ENCODE peak calls at places on chromosomes 5 and 9, in ten cellular contexts. L is mesenchymal stem cell, Z is DND-41, V is left ventricle myocardium inferior, P is right atrium auricular region, W is upper lobe of right lung, D is GM12878, S is heart left ventricle, R is psoas muscle, C is left lung. N is an unnamed sample. For H3K4me1, the result is how much of the 10 kb centered on the place peaks cover.

GRCh38 chr9:16442622-16443021 is 427.8 kb downstream of the BNC2 start:
- DNase-seq in W (no peak), D (no peak), Z (no peak), C (no peak), P (no peak), L (peak), R (peak), V (no peak), S (no peak), N (no peak)

GRCh38 chr5:44952376-44952775 is 143.6 kb downstream of the MRPS30 start:
- DNase-seq in R (no peak), P (no peak), D (peak), S (no peak), C (no peak), L (peak), W (no peak), Z (no peak), V (no peak), N (no peak)

GRCh38 chr5:179338123-179338676 is 7.1 kb downstream of the ADAMTS2 start:
- DNase-seq in W (no peak), L (no peak), R (no peak), P (no peak), D (no peak), Z (no peak), S (no peak), V (no peak), C (peak), N (no peak)

GRCh38 chr5:158162479-158162878 is 303.5 kb upstream of the CLINT1 start:
- DNase-seq in R (no peak), W (no peak), S (no peak), V (no peak), C (no peak), P (no peak), D (no peak), L (no peak), Z (no peak), N (no peak)

GRCh38 chr9:112380771-112381181 is 868 bp downstream of the HSDL2 start:
- DNase-seq in V (no peak), S (no peak), C (no peak), R (no peak), P (no peak), W (no peak), L (peak), D (peak), Z (peak), N (no peak)

GRCh38 chr5:77972545-77973252 is 196.6 kb upstream of the TBCA start:
- DNase-seq in W (no peak), S (no peak), P (no peak), Z (no peak), R (no peak), L (no peak), V (no peak), D (no peak), C (peak), N (no peak)

GRCh38 chr5:16937503-16938161 is 1.5 kb upstream of the MYO10 start:
- DNase-seq in S (no peak), C (no peak), W (no peak), D (no peak), R (no peak), L (no peak), Z (no peak), P (no peak), V (no peak), N (no peak)

GRCh38 chr9:71796368-71796767 is 28.1 kb upstream of the CEMIP2 start:
- DNase-seq in S (no peak), C (no peak), L (no peak), P (no peak), R (no peak), V (no peak), Z (no peak), W (no peak), D (peak), N (peak)

GRCh38 chr5:162193012-162193411 is 125.4 kb downstream of the GABRG2 start:
- DNase-seq in S (no peak), P (no peak), Z (no peak), D (no peak), W (no peak), C (no peak), L (no peak), R (no peak), V (no peak), N (no peak)

GRCh38 chr5:167696558-167697314 is 594.7 kb upstream of the WWC1 start:
- DNase-seq in R (no peak), W (no peak), V (no peak), S (no peak), D (no peak), Z (no peak), C (no peak), L (no peak), P (no peak), N (no peak)

GRCh38 chr5:36305571-36306326 is 4.0 kb upstream of the RANBP3L start:
- DNase-seq in L (peak), W (peak), C (no peak), D (no peak), V (peak), S (peak), P (no peak), Z (peak), R (peak), N (no peak)

GRCh38 chr5:151570512-151571269 is 20.4 kb downstream of the FAT2 start:
- DNase-seq in S (no peak), W (no peak), C (no peak), Z (no peak), R (no peak), D (no peak), L (no peak), V (no peak), P (no peak), N (no peak)

GRCh38 chr9:108271646-108272349 is 584.0 kb downstream of the ACTL7B start:
- DNase-seq in L (peak), V (no peak), P (no peak), S (no peak), W (no peak), D (no peak), C (no peak), Z (no peak), R (no peak), N (no peak)

DNA sequence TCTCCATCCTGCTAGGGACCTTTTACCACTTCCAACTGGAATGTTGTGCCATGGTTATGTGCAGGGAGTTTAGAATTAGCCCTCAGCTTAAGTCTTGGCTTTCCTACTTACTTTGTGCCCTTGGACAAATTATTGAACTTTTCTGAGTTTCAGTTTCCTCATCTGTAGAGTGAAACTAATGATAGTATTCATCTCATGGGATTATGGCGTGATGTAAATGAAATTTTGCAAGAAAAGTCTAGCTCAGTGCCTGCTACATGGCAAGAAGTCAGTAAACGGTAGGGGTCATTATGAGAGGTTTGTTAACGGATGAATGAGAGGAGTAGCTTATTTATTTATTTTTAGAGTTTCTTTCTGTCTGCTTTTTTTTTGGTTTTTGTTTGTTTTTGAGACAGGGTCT is 1.8 kb downstream of the MVB12B start:
- DNase-seq in S (no peak), V (no peak), W (no peak), L (no peak), C (no peak), R (no peak), P (no peak), D (no peak), Z (no peak), N (no peak)
- H3K4me1 ChIP-seq in S (under half), V (half or more), W (under half), L (under half), C (under half), R (half or more), P (under half), D (under half), Z (under half), N (under half)

GRCh38 chr9:7003876-7004275 is 246.1 kb downstream of the KDM4C start:
- DNase-seq in D (no peak), W (no peak), Z (no peak), R (no peak), L (no peak), V (no peak), C (no peak), S (no peak), P (no peak), N (no peak)

GRCh38 chr9:6997330-6997729 is 239.6 kb downstream of the KDM4C start:
- DNase-seq in P (no peak), Z (no peak), R (no peak), C (no peak), S (no peak), W (no peak), L (no peak), D (no peak), V (no peak), N (no peak)

GRCh38 chr9:6996061-6996854 is 238.5 kb downstream of the KDM4C start:
- DNase-seq in Z (no peak), D (no peak), C (no peak), V (no peak), L (peak), R (no peak), S (no peak), W (no peak), P (no peak), N (no peak)

GRCh38 chr9:7001571-7001970 is 243.8 kb downstream of the KDM4C start:
- DNase-seq in D (no peak), C (no peak), P (no peak), S (no peak), W (no peak), L (no peak), R (no peak), V (no peak), Z (no peak), N (no peak)

GRCh38 chr9:6999788-7000187 is 242.0 kb downstream of the KDM4C start:
- DNase-seq in C (no peak), L (no peak), V (no peak), R (no peak), S (no peak), Z (no peak), P (no peak), W (no peak), D (no peak), N (no peak)
- H3K4me1 ChIP-seq in C (under half), L (under half), V (under half), R (under half), S (under half), Z (under half), P (under half), W (under half), D (under half), N (under half)

GRCh38 chr5:56346717-56347116 is 113.6 kb upstream of the ANKRD55 start:
- DNase-seq in Z (no peak), P (no peak), W (no peak), C (no peak), V (no peak), R (no peak), L (no peak), S (no peak), D (no peak), N (no peak)

GRCh38 chr5:56350030-56350594 is 117.0 kb upstream of the ANKRD55 start:
- DNase-seq in R (no peak), P (no peak), L (no peak), S (no peak), V (no peak), Z (no peak), C (no peak), W (no peak), D (no peak), N (no peak)

GRCh38 chr5:56350595-56351170 is 117.6 kb upstream of the ANKRD55 start:
- DNase-seq in S (peak), C (no peak), P (peak), W (no peak), L (peak), R (peak), D (no peak), V (peak), Z (no peak), N (no peak)

GRCh38 chr5:56346044-56346710 is 113.0 kb upstream of the ANKRD55 start:
- DNase-seq in D (no peak), C (no peak), Z (no peak), S (no peak), V (no peak), L (peak), P (no peak), R (no peak), W (no peak), N (no peak)

GRCh38 chr5:56349461-56349860 is 116.3 kb upstream of the ANKRD55 start:
- DNase-seq in W (no peak), D (no peak), S (no peak), P (no peak), C (no peak), Z (no peak), V (no peak), R (no peak), L (no peak), N (no peak)
- H3K4me1 ChIP-seq in W (under half), D (under half), S (under half), P (under half), C (under half), Z (under half), V (under half), R (under half), L (under half), N (under half)

DNA sequence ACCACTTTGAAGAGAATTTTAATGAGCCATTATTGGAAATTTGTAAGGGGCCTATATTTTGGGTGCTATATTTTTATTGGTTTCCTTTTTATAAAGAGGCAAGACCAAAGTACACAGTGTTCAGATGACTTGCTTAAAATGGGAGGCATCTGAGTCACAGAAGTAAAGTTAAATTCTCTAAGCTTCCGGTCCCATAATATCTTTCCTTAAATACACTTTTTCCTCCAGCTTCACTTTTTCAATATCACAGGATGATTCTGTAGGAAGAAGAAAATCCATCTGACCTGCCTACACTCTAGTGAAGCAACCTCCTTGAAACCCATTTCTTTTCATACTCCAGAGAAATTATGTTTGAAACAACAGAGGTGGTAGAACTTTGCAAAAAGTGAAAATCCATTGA is 274.0 kb downstream of the PIK3R1 start:
- DNase-seq in R (no peak), S (no peak), Z (no peak), P (no peak), V (no peak), W (no peak), D (no peak), C (no peak), L (no peak), N (no peak)
- H3K4me1 ChIP-seq in R (under half), S (under half), Z (under half), P (under half), V (under half), W (under half), D (under half), C (under half), L (under half), N (under half)

GRCh38 chr9:70403618-70404025 is 10.8 kb downstream of the KLF9 start:
- DNase-seq in S (no peak), Z (no peak), P (no peak), D (no peak), V (no peak), L (peak), C (no peak), W (no peak), R (no peak), N (no peak)

GRCh38 chr9:70405808-70406445 is 8.5 kb downstream of the KLF9 start:
- DNase-seq in P (no peak), S (no peak), C (no peak), W (no peak), V (no peak), D (no peak), Z (no peak), R (no peak), L (peak), N (no peak)

GRCh38 chr9:70402213-70402612 is 12.2 kb downstream of the KLF9 start:
- DNase-seq in L (peak), D (no peak), C (no peak), V (no peak), W (no peak), S (no peak), P (no peak), Z (no peak), R (no peak), N (no peak)

GRCh38 chr9:70403166-70403565 is 11.3 kb downstream of the KLF9 start:
- DNase-seq in R (no peak), V (no peak), Z (no peak), L (peak), D (no peak), C (no peak), W (no peak), P (peak), S (no peak), N (no peak)

DNA sequence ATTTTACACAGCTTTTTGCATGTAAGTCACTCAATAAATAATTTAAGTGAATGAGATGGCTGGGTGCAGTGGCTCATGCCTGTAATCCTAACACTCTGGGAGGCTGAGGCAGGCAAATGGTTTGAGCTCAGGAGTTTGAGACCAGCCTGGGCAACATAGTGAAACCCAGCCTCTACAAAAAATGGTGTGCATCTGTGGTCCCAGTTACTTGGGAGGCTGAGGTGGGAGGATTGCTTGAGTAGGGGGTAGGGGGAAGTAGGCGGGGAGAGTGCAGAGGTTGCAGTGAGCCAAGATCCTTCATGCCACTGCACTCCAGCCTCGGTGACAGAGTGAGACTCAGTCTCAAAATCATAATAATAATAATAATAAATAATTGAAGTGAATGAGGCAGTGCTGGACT is 10.2 kb downstream of the KLF9 start:
- DNase-seq in C (no peak), L (no peak), R (no peak), Z (no peak), D (no peak), P (no peak), W (no peak), V (no peak), S (no peak), N (no peak)
- H3K4me1 ChIP-seq in C (under half), L (under half), R (half or more), Z (under half), D (under half), P (under half), W (half or more), V (half or more), S (under half), N (under half)

GRCh38 chr5:73617510-73618279 is 8.3 kb upstream of the ARHGEF28 start:
- DNase-seq in D (no peak), S (no peak), C (no peak), L (peak), Z (no peak), V (no peak), W (no peak), R (no peak), P (no peak), N (no peak)
- H3K4me1 ChIP-seq in D (under half), S (under half), C (under half), L (under half), Z (under half), V (under half), W (under half), R (under half), P (under half), N (under half)

DNA sequence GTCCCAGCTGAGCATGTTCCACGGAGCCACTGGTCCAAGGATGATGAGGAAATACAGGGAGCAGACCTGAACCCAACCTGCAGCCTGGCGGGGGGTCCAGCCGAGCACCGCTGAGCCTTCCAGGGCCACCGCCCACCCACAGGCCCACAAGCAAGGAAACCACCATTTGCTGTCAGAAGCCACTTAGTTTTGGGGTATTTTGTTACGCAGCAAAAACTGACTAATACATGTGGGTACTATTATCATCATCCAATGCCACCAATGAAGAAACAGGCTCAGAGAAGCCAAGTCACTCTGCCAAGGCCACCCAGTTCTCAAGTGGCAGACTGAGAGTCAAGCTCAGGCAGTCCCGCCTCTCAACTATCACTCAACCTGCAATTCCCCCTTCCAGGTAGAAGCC is 48.0 kb upstream of the RXRA start:
- DNase-seq in Z (no peak), W (no peak), D (no peak), L (no peak), S (no peak), V (no peak), R (no peak), C (no peak), P (no peak), N (no peak)
- H3K4me1 ChIP-seq in Z (under half), W (under half), D (under half), L (under half), S (under half), V (under half), R (under half), C (under half), P (under half), N (under half)

GRCh38 chr5:107400328-107400727 is 270.4 kb downstream of the EFNA5 start:
- DNase-seq in R (no peak), C (no peak), Z (no peak), D (no peak), W (no peak), P (no peak), S (no peak), L (no peak), V (no peak), N (no peak)
- H3K4me1 ChIP-seq in R (under half), C (under half), Z (under half), D (under half), W (under half), P (under half), S (under half), L (under half), V (under half), N (under half)

DNA sequence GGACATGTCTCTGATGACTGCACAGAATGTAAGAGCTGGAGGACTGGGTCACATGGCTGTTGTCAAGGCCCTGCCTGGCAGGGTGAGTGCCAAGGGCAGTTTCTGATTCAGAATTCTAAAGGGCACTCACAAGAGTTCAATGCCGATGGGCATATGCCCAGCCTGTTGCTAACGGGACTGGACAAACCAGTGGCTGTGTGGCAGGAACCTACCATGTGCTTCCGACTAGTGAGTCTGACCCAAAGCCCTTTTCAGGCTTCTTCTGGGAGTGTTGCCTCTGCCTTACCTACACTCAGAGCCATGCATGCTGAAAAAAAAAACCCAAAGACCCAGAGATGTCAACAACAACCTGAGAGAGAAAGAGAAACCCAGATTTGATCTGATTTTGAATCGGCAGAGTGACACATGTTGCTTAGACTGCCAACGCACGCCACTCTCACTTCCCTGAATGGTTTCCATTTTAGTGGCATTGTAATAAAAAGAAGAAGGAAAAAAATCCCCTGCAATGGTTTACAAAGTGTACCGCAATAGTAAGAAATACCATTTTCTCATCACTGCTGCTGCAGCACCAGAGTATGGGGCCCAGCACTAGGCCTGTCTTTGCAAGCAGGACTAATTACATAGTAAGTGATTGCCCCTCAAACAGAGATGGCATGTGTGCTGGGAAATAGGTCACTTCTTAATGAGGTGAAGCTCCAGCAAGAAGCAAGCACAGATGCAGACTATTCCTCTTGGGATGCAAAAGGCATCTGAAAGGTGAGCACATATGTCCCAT is 194.3 kb downstream of the PALM2AKAP2 start:
- DNase-seq in V (peak), L (no peak), R (no peak), Z (no peak), P (no peak), C (no peak), S (peak), D (peak), W (no peak), N (peak)
- H3K4me1 ChIP-seq in V (under half), L (under half), R (under half), Z (under half), P (under half), C (under half), S (under half), D (half or more), W (under half), N (under half)

N was measured in CD4-positive, CD25-positive, alpha-beta regulatory T cell.